ENCODE peak calls at places on chromosomes 4 and X, in four cellular contexts. One of them, this sample, is unnamed.

GRCh38 chr4:82823062-82823461 is 24.5 kb upstream of the SCD5 start:
- DNase-seq in CD4-positive, alpha-beta T cell: no peak
- DNase-seq in COR-L47: no peak
- DNase-seq in NCI-H2171 treated with DMSO at 0.1 percent for 48 hours: no peak
- DNase-seq in this sample: no peak

GRCh38 chr4:23728393-23728792 is 161.5 kb downstream of the PPARGC1A start:
- DNase-seq in CD4-positive, alpha-beta T cell: no peak
- DNase-seq in COR-L47: no peak
- DNase-seq in NCI-H2171 treated with DMSO at 0.1 percent for 48 hours: no peak
- DNase-seq in this sample: no peak

GRCh38 chr4:105361021-105361420 is 112.8 kb downstream of the PPA2 start:
- DNase-seq in CD4-positive, alpha-beta T cell: no peak
- DNase-seq in COR-L47: no peak
- DNase-seq in NCI-H2171 treated with DMSO at 0.1 percent for 48 hours: no peak
- DNase-seq in this sample: no peak

GRCh38 chr4:7199771-7200441 is 7.6 kb downstream of the SORCS2 start:
- DNase-seq in CD4-positive, alpha-beta T cell: no peak
- DNase-seq in COR-L47: no peak
- DNase-seq in NCI-H2171 treated with DMSO at 0.1 percent for 48 hours: no peak
- DNase-seq in this sample: no peak

GRCh38 chr4:165055601-165056000 is 1.9 kb downstream of the TRIM75 start:
- DNase-seq in CD4-positive, alpha-beta T cell: no peak
- DNase-seq in COR-L47: no peak
- DNase-seq in NCI-H2171 treated with DMSO at 0.1 percent for 48 hours: no peak
- DNase-seq in this sample: no peak

GRCh38 chrX:129833153-129834004 is 10.3 kb downstream of the ZDHHC9 start:
- DNase-seq in CD4-positive, alpha-beta T cell: no peak
- DNase-seq in COR-L47: no peak
- DNase-seq in NCI-H2171 treated with DMSO at 0.1 percent for 48 hours: no peak
- DNase-seq in this sample: no peak

GRCh38 chr4:172546782-172547181 is 621.8 kb upstream of the GALNT7 start:
- DNase-seq in CD4-positive, alpha-beta T cell: no peak
- DNase-seq in COR-L47: no peak
- DNase-seq in NCI-H2171 treated with DMSO at 0.1 percent for 48 hours: no peak
- DNase-seq in this sample: no peak

GRCh38 chr4:111618908-111619307 is 526.3 kb upstream of the FAM241A start:
- DNase-seq in CD4-positive, alpha-beta T cell: no peak
- DNase-seq in COR-L47: no peak
- DNase-seq in NCI-H2171 treated with DMSO at 0.1 percent for 48 hours: no peak
- DNase-seq in this sample: no peak

GRCh38 chr4:183563874-183564273 is 59.0 kb downstream of the ING2 start:
- DNase-seq in CD4-positive, alpha-beta T cell: no peak
- DNase-seq in COR-L47: no peak
- DNase-seq in NCI-H2171 treated with DMSO at 0.1 percent for 48 hours: no peak
- DNase-seq in this sample: peak

GRCh38 chrX:21658746-21659145 is 616 bp upstream of the KLHL34 start:
- DNase-seq in CD4-positive, alpha-beta T cell: no peak
- DNase-seq in COR-L47: no peak
- DNase-seq in NCI-H2171 treated with DMSO at 0.1 percent for 48 hours: no peak
- DNase-seq in this sample: no peak

GRCh38 chr4:142353149-142353738 is 492.9 kb downstream of the INPP4B start:
- DNase-seq in CD4-positive, alpha-beta T cell: no peak
- DNase-seq in COR-L47: peak
- DNase-seq in NCI-H2171 treated with DMSO at 0.1 percent for 48 hours: peak
- DNase-seq in this sample: no peak

GRCh38 chr4:56468097-56468422 is 643 bp downstream of the SRP72 start:
- DNase-seq in CD4-positive, alpha-beta T cell: no peak
- DNase-seq in COR-L47: no peak
- DNase-seq in NCI-H2171 treated with DMSO at 0.1 percent for 48 hours: peak
- DNase-seq in this sample: no peak

GRCh38 chr4:156892695-156893211 is 78.8 kb downstream of the PDGFC start:
- DNase-seq in CD4-positive, alpha-beta T cell: no peak
- DNase-seq in COR-L47: no peak
- DNase-seq in NCI-H2171 treated with DMSO at 0.1 percent for 48 hours: no peak
- DNase-seq in this sample: no peak

GRCh38 chrX:93868289-93868985 is 194.4 kb downstream of the FAM133A start:
- DNase-seq in CD4-positive, alpha-beta T cell: no peak
- DNase-seq in COR-L47: no peak
- DNase-seq in NCI-H2171 treated with DMSO at 0.1 percent for 48 hours: no peak
- DNase-seq in this sample: no peak

GRCh38 chr4:82201303-82201702 is 172.5 kb downstream of the HNRNPD start:
- DNase-seq in CD4-positive, alpha-beta T cell: no peak
- DNase-seq in COR-L47: peak
- DNase-seq in NCI-H2171 treated with DMSO at 0.1 percent for 48 hours: no peak
- DNase-seq in this sample: no peak

GRCh38 chr4:83138979-83139378 is 24.4 kb upstream of the PLAC8 start:
- DNase-seq in CD4-positive, alpha-beta T cell: no peak
- DNase-seq in COR-L47: no peak
- DNase-seq in NCI-H2171 treated with DMSO at 0.1 percent for 48 hours: no peak
- DNase-seq in this sample: no peak

This sample was measured in NK-92 treated with Interleukin-12 subunit alpha and Interleukin-12 subunit beta, amount 100 ng/mL, for 24 hours.